ENCODE peak calls at places on chromosomes 5 and 9, in nine cellular contexts. Q is A549, R is SK-N-SH, E is HCT116, F is GM23338, G is GM12878, J is Panc1, U is HepG2, Z is K562. O is an unnamed sample.
A peak's percentile ranks its signal among the peaks of the same experiment; 100 is the strongest.

GRCh38 chr9:85521331-85522197 is 220.2 kb downstream of the AGTPBP1 start:
- DNase-seq in F (no peak), G (no peak), E (no peak), R (no peak), Z (no peak), U (no peak), Q (no peak), J (no peak), O (no peak)

GRCh38 chr9:123322771-123323481 is 33.1 kb upstream of the CRB2 start:
- DNase-seq in Z (no peak), U (no peak), Q (no peak), F (no peak), E (no peak), G (no peak), R (no peak), J (no peak), O (no peak)

GRCh38 chr5:149860801-149861322 is 83.7 kb downstream of the PDE6A start:
- DNase-seq in Z (no peak), F (peak; percentile 34), J (no peak), R (no peak), E (no peak), Q (peak; percentile 36), G (peak; percentile 33), U (no peak), O (no peak)

GRCh38 chr5:1948663-1949191 is 66.0 kb upstream of the IRX4 start:
- DNase-seq in Q (no peak), J (no peak), E (no peak), U (no peak), F (no peak), Z (no peak), R (no peak), G (no peak), O (no peak)

GRCh38 chr9:108708448-108708847 is 147.3 kb downstream of the ACTL7B start:
- DNase-seq in E (no peak), F (no peak), U (no peak), G (no peak), J (no peak), R (no peak), Z (no peak), Q (no peak), O (no peak)

GRCh38 chr9:121607434-121608248 is 43.8 kb upstream of the DAB2IP start:
- DNase-seq in E (peak; percentile 24), Z (no peak), Q (peak; percentile 64), U (peak; percentile 65), G (no peak), R (peak; percentile 75), J (no peak), F (no peak), O (no peak)

GRCh38 chr5:155822177-155822576 is 504.8 kb upstream of the SGCD start:
- DNase-seq in E (no peak), Z (no peak), U (no peak), Q (peak; percentile 5), F (peak; percentile 33), R (peak; percentile 3), J (no peak), G (no peak), O (no peak)

GRCh38 chr5:151315998-151316597 is 12.5 kb upstream of the SLC36A3 start:
- DNase-seq in Q (peak; percentile 62), F (peak; percentile 81), R (peak; percentile 74), Z (peak; percentile 67), J (peak; percentile 58), E (peak; percentile 37), U (peak; percentile 37), G (peak; percentile 7), O (peak; percentile 74)

GRCh38 chr5:151062405-151063135 is 18.3 kb downstream of the TNIP1 start:
- DNase-seq in J (no peak), U (no peak), Z (no peak), Q (no peak), G (no peak), F (no peak), R (no peak), E (no peak), O (no peak)

GRCh38 chr5:174523311-174524159 is 200.8 kb upstream of the MSX2 start:
- DNase-seq in U (no peak), R (no peak), E (no peak), Z (no peak), Q (peak; percentile 18), G (no peak), F (no peak), J (no peak), O (no peak)

GRCh38 chr9:131562032-131562959 is 17.0 kb downstream of the PRRT1B start:
- DNase-seq in J (no peak), Q (no peak), U (peak; percentile 18), G (no peak), F (peak; percentile 58), R (no peak), Z (peak; percentile 5), E (no peak), O (no peak)

GRCh38 chr5:64341340-64341739 is 164.5 kb upstream of the RGS7BP start:
- DNase-seq in Z (no peak), G (no peak), R (no peak), F (no peak), E (no peak), J (no peak), Q (no peak), U (no peak), O (no peak)

GRCh38 chr5:64344501-64344900 is 161.3 kb upstream of the RGS7BP start:
- DNase-seq in Z (no peak), R (no peak), Q (no peak), U (no peak), J (no peak), E (no peak), G (no peak), F (no peak), O (no peak)

DNA sequence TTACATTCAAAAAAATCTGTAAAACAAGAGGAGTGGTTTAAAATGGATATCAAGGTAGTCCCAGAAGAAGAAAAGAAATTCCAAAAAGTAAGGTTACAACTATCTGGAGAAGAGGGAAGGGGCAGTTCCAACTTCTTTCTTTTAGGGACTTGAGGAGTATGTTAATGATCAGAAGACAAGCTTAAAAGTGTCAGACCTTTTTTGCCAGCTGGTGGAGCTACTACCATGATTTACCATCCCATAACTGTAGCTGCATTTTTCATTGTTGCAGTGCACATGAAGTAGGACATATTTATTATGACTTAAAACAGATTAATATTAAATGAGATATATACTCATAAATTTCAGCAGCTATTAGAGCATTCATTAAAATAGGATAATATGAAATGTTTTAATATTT is 158.5 kb upstream of the RGS7BP start:
- DNase-seq in J (no peak), U (no peak), R (no peak), F (peak; percentile 10), Z (no peak), G (no peak), E (no peak), Q (no peak), O (no peak)
- TF ChIP-seq CTCF in J (no peak), U (no peak), R (peak; percentile 16), F (peak; percentile 52), Z (no peak), G (no peak), E (no peak), Q (no peak), O (no peak)

GRCh38 chr9:15135167-15135792 is 171.7 kb downstream of the TTC39B start:
- DNase-seq in E (peak; percentile 60), Z (peak; percentile 36), R (peak; percentile 82), U (peak; percentile 73), Q (peak; percentile 72), J (no peak), F (peak; percentile 95), G (no peak), O (peak; percentile 14)
- H3K4me3 ChIP-seq in E (no peak overlapping the region), Z (no peak overlapping the region), R (peak overlapping the region; percentile 28), U (peak overlapping the region; percentile 36), Q (peak overlapping the region; percentile 26), J (no peak overlapping the region), F (no peak overlapping the region), G (no peak overlapping the region), O (no peak overlapping the region)

DNA sequence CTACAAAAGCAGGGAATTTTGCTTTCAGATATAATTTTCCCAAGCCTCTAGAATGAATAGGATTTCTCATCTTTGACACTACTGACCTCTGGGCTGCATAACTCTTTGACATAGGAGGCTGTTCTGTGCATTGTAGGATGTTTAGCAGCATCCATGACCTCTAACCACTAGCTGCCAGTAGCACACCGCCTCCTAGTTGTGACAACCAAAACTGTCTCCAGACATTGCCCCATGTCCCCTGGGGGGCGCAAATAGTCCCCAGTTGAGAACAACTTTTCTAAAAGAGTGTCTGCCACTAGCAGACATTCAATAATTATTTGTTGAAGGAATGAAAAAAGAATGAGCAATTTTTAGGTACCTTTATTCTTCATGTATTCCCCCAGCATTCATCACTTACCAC is 51.8 kb downstream of the POU4F3 start:
- DNase-seq in E (peak; percentile 6), R (no peak), J (no peak), G (no peak), F (peak; percentile 77), Z (no peak), Q (peak; percentile 10), U (peak; percentile 4), O (no peak)
- TF ChIP-seq REST in E (no peak), R (no peak), J (no peak), G (no peak), F (no peak), Z (no peak), Q (no peak), U (no peak), O (no peak)

GRCh38 chr5:93875693-93876092 is 134.3 kb upstream of the POU5F2 start:
- DNase-seq in J (no peak), G (no peak), U (no peak), E (no peak), R (no peak), Q (no peak), F (no peak), Z (no peak), O (no peak)
- TF ChIP-seq CTCF in J (peak; percentile 14), G (no peak), U (no peak), E (peak; percentile 24), R (peak; percentile 31), Q (no peak), F (peak; percentile 33), Z (no peak), O (no peak)

GRCh38 chr9:98172604-98173003 is 19.8 kb downstream of the CORO2A start:
- DNase-seq in F (peak; percentile 49), R (no peak), U (peak; percentile 40), Q (peak; percentile 10), J (no peak), G (no peak), Z (no peak), E (no peak), O (no peak)

GRCh38 chr9:98175762-98176161 is 16.7 kb downstream of the CORO2A start:
- DNase-seq in Z (no peak), Q (no peak), E (no peak), F (no peak), G (no peak), U (no peak), R (no peak), J (no peak), O (no peak)

GRCh38 chr9:98176391-98177259 is 15.8 kb downstream of the CORO2A start:
- DNase-seq in G (no peak), Z (no peak), J (no peak), R (no peak), Q (no peak), U (peak; percentile 53), F (no peak), E (no peak), O (no peak)

GRCh38 chr9:98173181-98173580 is 19.3 kb downstream of the CORO2A start:
- DNase-seq in E (no peak), U (no peak), J (no peak), F (no peak), Z (no peak), G (no peak), R (no peak), Q (no peak), O (no peak)

GRCh38 chr9:98175013-98175679 is 17.3 kb downstream of the CORO2A start:
- DNase-seq in Q (no peak), E (no peak), G (no peak), R (no peak), Z (no peak), J (no peak), U (peak; percentile 92), F (no peak), O (no peak)
- H3K4me3 ChIP-seq in Q (no peak overlapping the region), E (no peak overlapping the region), G (no peak overlapping the region), R (no peak overlapping the region), Z (no peak overlapping the region), J (no peak overlapping the region), U (no peak overlapping the region), F (no peak overlapping the region), O (no peak overlapping the region)